ENCODE peak calls at places on chromosomes 13 and 19, in nine cellular contexts. One of them, this sample, is unnamed.
A peak's percentile ranks its signal among the peaks of the same experiment; 100 is the strongest.

GRCh38 chr13:59587971-59588716 is 575.6 kb downstream of the DIAPH3 start:
- DNase-seq in neural crest cell: no peak
- DNase-seq in GM10248: no peak
- DNase-seq in sigmoid colon: no peak
- DNase-seq in B cell: no peak
- DNase-seq in T-helper 22 cell: no peak
- DNase-seq in glutamatergic neuron: no peak
- DNase-seq in activated T-cell treated with anti-CD3 and anti-CD28 coated beads for 48 hours: no peak
- DNase-seq in T-cell: no peak
- DNase-seq in this sample: no peak

GRCh38 chr19:2969104-2969504 is 8.3 kb upstream of the TLE6 start:
- DNase-seq in neural crest cell: no peak
- DNase-seq in GM10248: no peak
- DNase-seq in sigmoid colon: peak; percentile 86
- DNase-seq in B cell: peak; percentile 49
- DNase-seq in T-helper 22 cell: no peak
- DNase-seq in glutamatergic neuron: no peak
- DNase-seq in activated T-cell treated with anti-CD3 and anti-CD28 coated beads for 48 hours: no peak
- DNase-seq in T-cell: no peak
- DNase-seq in this sample: no peak

GRCh38 chr13:94596575-94596971 is 621 bp upstream of the TGDS start:
- DNase-seq in neural crest cell: no peak
- DNase-seq in GM10248: no peak
- DNase-seq in sigmoid colon: peak; percentile 65
- DNase-seq in B cell: no peak
- DNase-seq in T-helper 22 cell: no peak
- DNase-seq in glutamatergic neuron: no peak
- DNase-seq in activated T-cell treated with anti-CD3 and anti-CD28 coated beads for 48 hours: no peak
- DNase-seq in T-cell: no peak
- DNase-seq in this sample: no peak

GRCh38 chr19:45781282-45782161 is 768 bp downstream of the DMPK start:
- DNase-seq in neural crest cell: peak; percentile 3
- DNase-seq in GM10248: no peak
- DNase-seq in sigmoid colon: peak; percentile 73
- DNase-seq in B cell: no peak
- DNase-seq in T-helper 22 cell: no peak
- DNase-seq in glutamatergic neuron: no peak
- DNase-seq in activated T-cell treated with anti-CD3 and anti-CD28 coated beads for 48 hours: no peak
- DNase-seq in T-cell: no peak
- DNase-seq in this sample: no peak

GRCh38 chr19:44774614-44775013 is 3.1 kb upstream of the CBLC start:
- DNase-seq in neural crest cell: no peak
- DNase-seq in GM10248: no peak
- DNase-seq in sigmoid colon: no peak
- DNase-seq in B cell: no peak
- DNase-seq in T-helper 22 cell: no peak
- DNase-seq in glutamatergic neuron: no peak
- DNase-seq in activated T-cell treated with anti-CD3 and anti-CD28 coated beads for 48 hours: no peak
- DNase-seq in T-cell: no peak
- DNase-seq in this sample: no peak

GRCh38 chr13:91520952-91521351 is 122.5 kb downstream of the GPC5 start:
- DNase-seq in neural crest cell: no peak
- DNase-seq in GM10248: no peak
- DNase-seq in sigmoid colon: no peak
- DNase-seq in B cell: no peak
- DNase-seq in T-helper 22 cell: no peak
- DNase-seq in glutamatergic neuron: no peak
- DNase-seq in activated T-cell treated with anti-CD3 and anti-CD28 coated beads for 48 hours: no peak
- DNase-seq in T-cell: no peak
- DNase-seq in this sample: no peak

GRCh38 chr13:20441879-20442278 is 83.8 kb downstream of the CRYL1 start:
- DNase-seq in neural crest cell: no peak
- DNase-seq in GM10248: no peak
- DNase-seq in sigmoid colon: no peak
- DNase-seq in B cell: no peak
- DNase-seq in T-helper 22 cell: no peak
- DNase-seq in glutamatergic neuron: no peak
- DNase-seq in activated T-cell treated with anti-CD3 and anti-CD28 coated beads for 48 hours: no peak
- DNase-seq in T-cell: no peak
- DNase-seq in this sample: no peak

GRCh38 chr13:78608254-78608704 is 4.9 kb upstream of the POU4F1 start:
- DNase-seq in neural crest cell: no peak
- DNase-seq in GM10248: no peak
- DNase-seq in sigmoid colon: no peak
- DNase-seq in B cell: peak; percentile 36
- DNase-seq in T-helper 22 cell: no peak
- DNase-seq in glutamatergic neuron: peak; percentile 32
- DNase-seq in activated T-cell treated with anti-CD3 and anti-CD28 coated beads for 48 hours: no peak
- DNase-seq in T-cell: no peak
- DNase-seq in this sample: no peak

GRCh38 chr13:31588331-31588730 is 151.0 kb upstream of the RXFP2 start:
- DNase-seq in neural crest cell: no peak
- DNase-seq in GM10248: no peak
- DNase-seq in sigmoid colon: no peak
- DNase-seq in B cell: no peak
- DNase-seq in T-helper 22 cell: no peak
- DNase-seq in glutamatergic neuron: no peak
- DNase-seq in activated T-cell treated with anti-CD3 and anti-CD28 coated beads for 48 hours: no peak
- DNase-seq in T-cell: no peak
- DNase-seq in this sample: no peak

GRCh38 chr13:97191143-97191542 is 31.0 kb upstream of the MBNL2 start:
- DNase-seq in neural crest cell: no peak
- DNase-seq in GM10248: no peak
- DNase-seq in sigmoid colon: no peak
- DNase-seq in B cell: no peak
- DNase-seq in T-helper 22 cell: no peak
- DNase-seq in glutamatergic neuron: no peak
- DNase-seq in activated T-cell treated with anti-CD3 and anti-CD28 coated beads for 48 hours: no peak
- DNase-seq in T-cell: no peak
- DNase-seq in this sample: no peak

GRCh38 chr19:46610851-46611770 is 10.0 kb downstream of the CALM3 start:
- DNase-seq in neural crest cell: no peak
- DNase-seq in GM10248: peak; percentile 22
- DNase-seq in sigmoid colon: peak; percentile 56
- DNase-seq in B cell: peak; percentile 46
- DNase-seq in T-helper 22 cell: no peak
- DNase-seq in glutamatergic neuron: no peak
- DNase-seq in activated T-cell treated with anti-CD3 and anti-CD28 coated beads for 48 hours: no peak
- DNase-seq in T-cell: no peak
- DNase-seq in this sample: no peak